ENCODE peak calls at places on chromosomes 1 and 21, in four cellular contexts. C is anterior cingulate cortex; Q is activated T-cell treated with anti-CD3 and anti-CD28 coated beads, Interleukin-2, amount 50 U/mL, for 4 hours; O is hypothalamus. T is an unnamed sample.

GRCh38 chr21:41254090-41254700 is 62.4 kb upstream of the FAM3B start:
- DNase-seq in C (no peak), Q (no peak), O (no peak), T (no peak)

GRCh38 chr1:27566462-27567182 is 37.3 kb downstream of the AHDC1 start:
- DNase-seq in C (no peak), O (no peak), Q (no peak), T (no peak)

GRCh38 chr21:31929548-31929947 is 56.7 kb downstream of the HUNK start:
- DNase-seq in O (no peak), C (no peak), Q (no peak), T (no peak)

GRCh38 chr1:153866045-153866850 is 56.5 kb downstream of the GATAD2B start:
- DNase-seq in O (no peak), C (no peak), Q (no peak), T (no peak)

GRCh38 chr1:18528616-18529015 is 47.9 kb downstream of the KLHDC7A start:
- DNase-seq in C (no peak), O (no peak), Q (no peak), T (no peak)

GRCh38 chr1:91273875-91274274 is 130.8 kb downstream of the HFM1 start:
- DNase-seq in C (no peak), O (no peak), Q (no peak), T (no peak)

GRCh38 chr1:21931171-21932093 is 5.7 kb downstream of the HSPG2 start:
- DNase-seq in O (no peak), Q (no peak), C (no peak), T (no peak)

GRCh38 chr1:21763236-21763635 is 19.7 kb downstream of the USP48 start:
- DNase-seq in O (no peak), Q (no peak), C (no peak), T (no peak)

GRCh38 chr1:57991289-57991688 is 555.2 kb downstream of the OMA1 start:
- DNase-seq in O (no peak), C (no peak), Q (no peak), T (no peak)

GRCh38 chr1:29626066-29626465 is 389.7 kb downstream of the PTPRU start:
- DNase-seq in C (no peak), Q (no peak), O (no peak), T (no peak)

GRCh38 chr1:54260810-54261209 is 60.8 kb downstream of the MRPL37 start:
- DNase-seq in Q (no peak), C (no peak), O (peak), T (no peak)

GRCh38 chr1:54227091-54227602 is 27.2 kb downstream of the MRPL37 start:
- DNase-seq in O (peak), C (no peak), Q (no peak), T (no peak)

GRCh38 chr21:32463367-32463766 is 50.9 kb downstream of the EVA1C start:
- DNase-seq in O (no peak), C (no peak), Q (no peak), T (no peak)

GRCh38 chr1:20787775-20788488 is 825 bp upstream of the HP1BP3 start:
- DNase-seq in O (no peak), C (no peak), Q (no peak), T (no peak)

GRCh38 chr1:24057171-24057570 is 54.8 kb downstream of the MYOM3 start:
- DNase-seq in C (no peak), Q (no peak), O (no peak), T (no peak)

GRCh38 chr1:226831953-226832352 is 38.5 kb upstream of the PSEN2 start:
- DNase-seq in C (no peak), Q (no peak), O (no peak), T (no peak)

GRCh38 chr21:15224346-15225086 is 159.7 kb upstream of the NRIP1 start:
- DNase-seq in Q (no peak), C (no peak), O (no peak), T (no peak)

GRCh38 chr1:203871114-203871875 is 9.9 kb downstream of the SNRPE start:
- DNase-seq in O (peak), C (peak), Q (no peak), T (no peak)

GRCh38 chr1:210251680-210252490 is 19.3 kb downstream of the SERTAD4 start:
- DNase-seq in O (no peak), Q (no peak), C (no peak), T (no peak)

GRCh38 chr1:23452011-23452411 is 27.5 kb upstream of the TCEA3 start:
- DNase-seq in Q (no peak), O (no peak), C (no peak), T (no peak)

GRCh38 chr1:23984417-23985186 is 4.5 kb upstream of the SRSF10 start:
- DNase-seq in O (no peak), Q (no peak), C (no peak), T (no peak)

GRCh38 chr1:243605604-243606003 is 244.4 kb downstream of the AKT3 start:
- DNase-seq in C (no peak), Q (no peak), O (no peak), T (no peak)

GRCh38 chr1:28860332-28861073 is 48.5 kb downstream of the OPRD1 start:
- DNase-seq in C (no peak), O (no peak), Q (no peak), T (no peak)

GRCh38 chr1:196403803-196404690 is 204.2 kb downstream of the KCNT2 start:
- DNase-seq in O (no peak), Q (no peak), C (no peak), T (no peak)

GRCh38 chr1:23624440-23624839 is 65.1 kb upstream of the ID3 start:
- DNase-seq in Q (peak), C (no peak), O (no peak), T (peak)

GRCh38 chr1:110548381-110548780 is 29.4 kb upstream of the KCNA10 start:
- DNase-seq in O (no peak), C (no peak), Q (no peak), T (no peak)

GRCh38 chr1:119005870-119006405 is 17.8 kb upstream of the TBX15 start:
- DNase-seq in C (no peak), Q (no peak), O (no peak), T (no peak)

GRCh38 chr1:1122078-1122811 is 6.4 kb upstream of the C1orf159 start:
- DNase-seq in O (peak), C (peak), Q (peak), T (peak)

GRCh38 chr1:236021424-236022135 is 43.3 kb downstream of the NID1 start:
- DNase-seq in Q (no peak), O (no peak), C (no peak), T (no peak)

GRCh38 chr1:58748625-58749198 is 35.1 kb downstream of the JUN start:
- DNase-seq in Q (no peak), C (no peak), O (no peak), T (no peak)

GRCh38 chr1:5986018-5986417 is 6.2 kb downstream of the NPHP4 start:
- DNase-seq in O (no peak), C (no peak), Q (no peak), T (no peak)

GRCh38 chr1:79603862-79604261 is 597.3 kb upstream of the ADGRL4 start:
- DNase-seq in O (no peak), C (no peak), Q (no peak), T (no peak)

GRCh38 chr1:238176441-238176840 is 285.7 kb upstream of the ZP4 start:
- DNase-seq in O (no peak), C (no peak), Q (no peak), T (no peak)

GRCh38 chr1:88013485-88013884 is 670.6 kb upstream of the PKN2 start:
- DNase-seq in C (no peak), Q (no peak), O (no peak), T (no peak)

GRCh38 chr1:175498002-175498401 is 245.4 kb downstream of the TNR start:
- DNase-seq in O (no peak), Q (no peak), C (no peak), T (no peak)

GRCh38 chr1:205407970-205408369 is 13.9 kb downstream of the LEMD1 start:
- DNase-seq in C (no peak), O (no peak), Q (no peak), T (no peak)